ENCODE peak calls at places on chromosome 9, in five cellular contexts. R is heart left ventricle, T is testis, K is GM23338, U is fibroblast of lung. B is an unnamed sample.

GRCh38 chr9:81394816-81395215 is 294.5 kb downstream of the TLE1 start:
- DNase-seq in K (no peak), R (no peak), T (no peak), U (no peak), B (no peak)

GRCh38 chr9:73805853-73806458 is 654.3 kb downstream of the ANXA1 start:
- DNase-seq in K (no peak), T (no peak), U (no peak), R (no peak), B (no peak)

GRCh38 chr9:28839778-28840430 is 1266.6 kb upstream of the C9orf72 start:
- DNase-seq in T (no peak), K (no peak), R (no peak), U (no peak), B (no peak)

GRCh38 chr9:88706193-88707112 is 171.5 kb downstream of the NXNL2 start:
- DNase-seq in R (no peak), T (no peak), K (peak), U (peak), B (no peak)

GRCh38 chr9:12963537-12963936 is 188.7 kb downstream of the LURAP1L start:
- DNase-seq in T (no peak), U (no peak), K (no peak), R (no peak), B (no peak)

GRCh38 chr9:38432922-38433510 is 8.8 kb upstream of the IGFBPL1 start:
- DNase-seq in U (peak), K (peak), R (no peak), T (no peak), B (no peak)

GRCh38 chr9:21656776-21657637 is 145.4 kb upstream of the MTAP start:
- DNase-seq in U (peak), T (no peak), R (no peak), K (no peak), B (no peak)

GRCh38 chr9:121840838-121841760 is 189.7 kb downstream of the DAB2IP start:
- DNase-seq in T (peak), K (no peak), U (no peak), R (no peak), B (no peak)

GRCh38 chr9:642014-642413 is 199.5 kb upstream of the DMRT1 start:
- DNase-seq in U (no peak), T (no peak), K (no peak), R (no peak), B (no peak)

GRCh38 chr9:126672634-126673284 is 59.0 kb downstream of the LMX1B start:
- DNase-seq in T (no peak), U (no peak), K (peak), R (no peak), B (no peak)

GRCh38 chr9:131698715-131699053 is 41.2 kb downstream of the RAPGEF1 start:
- DNase-seq in R (no peak), U (no peak), T (no peak), K (no peak), B (no peak)

GRCh38 chr9:6552738-6553121 is 92.8 kb downstream of the GLDC start:
- DNase-seq in K (no peak), U (peak), T (no peak), R (no peak), B (no peak)

GRCh38 chr9:82894961-82895902 is 167.7 kb downstream of the RASEF start:
- DNase-seq in R (no peak), T (no peak), U (no peak), K (no peak), B (no peak)

GRCh38 chr9:135281151-135281550 is 193.7 kb downstream of the OLFM1 start:
- DNase-seq in T (no peak), K (peak), U (no peak), R (no peak), B (no peak)

GRCh38 chr9:115170674-115171073 is 52.7 kb upstream of the TNC start:
- DNase-seq in K (no peak), U (peak), T (no peak), R (no peak), B (no peak)

GRCh38 chr9:129987047-129987446 is 55.9 kb downstream of the FNBP1 start:
- DNase-seq in K (no peak), U (no peak), R (no peak), T (no peak), B (no peak)

GRCh38 chr9:110041452-110041851 is 166.5 kb downstream of the C9orf152 start:
- DNase-seq in U (no peak), K (no peak), T (no peak), R (no peak), B (no peak)

GRCh38 chr9:120655005-120655622 is 59.2 kb downstream of the MEGF9 start:
- DNase-seq in R (no peak), K (no peak), T (no peak), U (peak), B (no peak)

GRCh38 chr9:87618931-87619330 is 107.0 kb upstream of the CTSL start:
- DNase-seq in U (no peak), R (no peak), T (no peak), K (no peak), B (no peak)

GRCh38 chr9:135062254-135062653 is 25.2 kb upstream of the OLFM1 start:
- DNase-seq in U (no peak), R (no peak), T (no peak), K (no peak), B (no peak)

DNA sequence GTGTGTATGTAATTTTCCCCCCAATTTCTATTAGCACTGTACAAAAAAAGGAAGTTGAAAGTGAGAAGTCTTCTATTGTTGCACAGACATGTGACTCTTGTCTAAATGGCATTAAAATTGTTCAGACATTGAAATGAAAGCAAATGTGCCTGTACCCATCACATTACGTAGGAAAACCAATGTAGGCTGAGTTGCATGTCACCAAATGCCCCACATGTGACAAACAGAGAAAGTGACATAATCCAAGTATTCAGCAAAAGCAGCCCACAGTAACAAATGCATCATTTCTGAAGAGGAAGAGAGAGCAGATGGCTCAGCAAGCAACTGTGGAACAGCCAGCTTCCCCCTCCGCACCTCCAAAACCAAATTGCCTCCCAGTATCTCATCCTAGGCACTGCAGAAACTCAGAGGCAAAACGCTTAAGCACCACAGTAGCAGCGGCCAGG is 161.5 kb upstream of the NR4A3 start:
- DNase-seq in T (no peak), R (no peak), U (no peak), K (no peak), B (no peak)
- H3K27ac ChIP-seq in T (no peak), R (no peak), U (no peak), K (no peak), B (no peak)

DNA sequence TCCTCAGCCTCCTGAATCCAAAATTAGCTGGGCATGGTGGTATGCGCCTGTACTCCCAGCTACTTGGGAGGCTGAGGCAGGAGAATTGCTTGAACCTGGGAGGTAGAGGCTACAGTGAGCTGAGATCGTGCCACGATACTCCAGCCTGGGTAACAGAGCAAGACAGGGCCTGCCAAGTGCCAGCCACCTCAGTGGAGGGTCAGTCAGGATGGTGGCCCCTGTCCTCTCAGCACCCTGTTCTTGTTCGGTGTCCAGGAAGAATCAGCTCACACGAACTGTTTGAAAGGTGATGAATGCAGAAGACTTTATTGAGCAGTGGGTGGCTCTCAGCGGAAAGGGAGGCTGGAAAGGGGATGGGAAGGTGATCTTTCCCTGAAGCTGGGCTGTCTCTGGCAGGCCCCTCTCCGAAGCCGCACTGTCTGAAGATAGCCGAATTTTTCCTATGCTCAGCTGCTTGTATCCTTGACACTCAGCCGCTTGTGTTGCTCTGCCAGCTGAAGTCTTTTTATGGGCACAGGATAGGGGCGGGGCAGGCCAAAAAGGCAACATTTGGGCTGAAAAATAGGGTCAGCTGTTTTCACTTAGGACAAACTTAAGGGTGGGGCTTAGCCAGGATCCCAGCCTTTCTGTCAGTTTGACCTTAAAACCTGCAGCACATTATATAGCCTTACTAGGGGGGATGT is 50.9 kb downstream of the UBE2R2 start:
- DNase-seq in K (no peak), T (peak), R (peak), U (no peak), B (no peak)
- H3K27ac ChIP-seq in K (no peak), T (peak), R (peak), U (peak), B (peak)

GRCh38 chr9:71146511-71146910 is 25.1 kb upstream of the TRPM3 start:
- DNase-seq in K (no peak), R (no peak), T (no peak), U (no peak), B (no peak)
- H3K27ac ChIP-seq in K (no peak), R (no peak), T (no peak), U (no peak), B (no peak)

GRCh38 chr9:112103405-112103804 is 71.7 kb downstream of the SUSD1 start:
- DNase-seq in R (no peak), K (no peak), U (no peak), T (no peak), B (no peak)
- H3K27ac ChIP-seq in R (no peak), K (no peak), U (no peak), T (no peak), B (no peak)